ENCODE peak calls at places on chromosomes 13 and 19, in four cellular contexts. F is K562, R is HepG2, D is A549. E is an unnamed sample.

GRCh38 chr19:2320939-2321338 is 7.4 kb downstream of the LSM7 start:
- DNase-seq in F (no peak), R (no peak), D (no peak), E (no peak)

GRCh38 chr19:41323023-41323422 is 13.1 kb downstream of the CCDC97 start:
- DNase-seq in F (no peak), R (no peak), D (no peak), E (no peak)

GRCh38 chr13:34967851-34968562 is 25.9 kb downstream of the NBEA start:
- DNase-seq in F (no peak), R (no peak), D (no peak), E (no peak)

GRCh38 chr19:35105411-35106290 is 10.0 kb upstream of the FXYD3 start:
- DNase-seq in F (peak), R (no peak), D (no peak), E (no peak)

GRCh38 chr13:99256709-99257108 is 1.5 kb downstream of the GPR18 start:
- DNase-seq in F (no peak), R (no peak), D (no peak), E (no peak)

GRCh38 chr13:99217461-99218101 is 16.9 kb downstream of the UBAC2 start:
- DNase-seq in F (no peak), R (no peak), D (no peak), E (no peak)

GRCh38 chr13:107832521-107833095 is 382.7 kb downstream of the LIG4 start:
- DNase-seq in F (no peak), R (no peak), D (no peak), E (no peak)

GRCh38 chr13:93224545-93224944 is 2.1 kb upstream of the GPC6 start:
- DNase-seq in F (no peak), R (peak), D (no peak), E (peak)

GRCh38 chr13:95246292-95247082 is 54.8 kb downstream of the ABCC4 start:
- DNase-seq in F (no peak), R (no peak), D (no peak), E (no peak)

GRCh38 chr13:94431569-94431968 is 47.9 kb downstream of the DCT start:
- DNase-seq in F (no peak), R (no peak), D (no peak), E (no peak)

GRCh38 chr13:46858776-46859175 is 38.1 kb downstream of the HTR2A start:
- DNase-seq in F (no peak), R (no peak), D (no peak), E (no peak)

GRCh38 chr13:104143760-104144406 is 1077.7 kb upstream of the SLC10A2 start:
- DNase-seq in F (no peak), R (no peak), D (no peak), E (peak)

GRCh38 chr13:99654076-99654475 is 152.8 kb downstream of the TM9SF2 start:
- DNase-seq in F (no peak), R (no peak), D (no peak), E (no peak)

GRCh38 chr13:43815204-43815603 is 28.4 kb upstream of the ENOX1 start:
- DNase-seq in F (no peak), R (no peak), D (no peak), E (no peak)

GRCh38 chr13:29140277-29140676 is 320.1 kb downstream of the MTUS2 start:
- DNase-seq in F (no peak), R (no peak), D (no peak), E (no peak)

GRCh38 chr13:47794963-47795362 is 206.1 kb downstream of the SUCLA2 start:
- DNase-seq in F (no peak), R (peak), D (peak), E (no peak)

GRCh38 chr19:29120471-29120870 is 92.5 kb downstream of the UQCRFS1 start:
- DNase-seq in F (no peak), R (no peak), D (no peak), E (no peak)

GRCh38 chr19:18804643-18805042 is 13.5 kb upstream of the COMP start:
- DNase-seq in F (no peak), R (no peak), D (no peak), E (no peak)

GRCh38 chr19:18803550-18804138 is 12.5 kb upstream of the COMP start:
- DNase-seq in F (no peak), R (no peak), D (no peak), E (no peak)

GRCh38 chr19:18809149-18809978 is 18.3 kb upstream of the COMP start:
- DNase-seq in F (no peak), R (no peak), D (no peak), E (no peak)

GRCh38 chr19:18804139-18804601 is 13.1 kb upstream of the COMP start:
- DNase-seq in F (no peak), R (no peak), D (no peak), E (no peak)

DNA sequence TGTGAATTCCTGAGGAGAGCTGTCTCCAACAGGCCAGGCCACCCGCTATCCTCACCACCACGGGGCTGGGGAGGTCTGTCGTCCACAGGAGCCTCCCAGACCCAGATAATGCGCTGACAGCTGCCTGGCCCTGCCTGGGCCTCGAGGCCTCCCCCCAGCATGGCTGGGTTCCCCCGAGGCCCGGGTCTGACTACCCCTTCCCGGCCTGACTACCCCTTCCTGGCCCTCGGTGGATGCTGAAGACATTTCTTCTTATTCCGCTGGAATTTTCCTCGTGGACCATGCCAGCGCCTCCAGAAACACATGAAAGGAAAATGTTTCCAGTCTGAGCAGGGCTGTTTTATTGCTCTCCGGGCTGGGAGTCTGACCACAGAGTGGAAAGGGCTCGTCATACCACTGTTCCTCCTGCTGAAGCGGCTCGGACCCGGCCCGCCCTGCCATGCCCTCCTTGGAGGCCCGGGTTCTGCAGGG is 16.8 kb upstream of the COMP start:
- DNase-seq in F (no peak), R (no peak), D (no peak), E (no peak)
- TF ChIP-seq NR3C1 in F (no peak), R (no peak), D (no peak), E (no peak)

GRCh38 chr13:65600702-65601101 is 1629.4 kb downstream of the PCDH9 start:
- DNase-seq in F (no peak), R (no peak), D (no peak), E (no peak)
- TF ChIP-seq NR3C1 in F (no peak), R (no peak), D (no peak), E (no peak)

GRCh38 chr13:23683084-23683483 is 112.9 kb downstream of the TNFRSF19 start:
- DNase-seq in F (no peak), R (no peak), D (no peak), E (no peak)

GRCh38 chr13:23681253-23681652 is 111.0 kb downstream of the TNFRSF19 start:
- DNase-seq in F (no peak), R (no peak), D (no peak), E (no peak)

GRCh38 chr13:23678768-23679167 is 108.6 kb downstream of the TNFRSF19 start:
- DNase-seq in F (no peak), R (peak), D (no peak), E (no peak)

GRCh38 chr13:23680836-23681235 is 110.6 kb downstream of the TNFRSF19 start:
- DNase-seq in F (no peak), R (no peak), D (no peak), E (no peak)

GRCh38 chr13:23679214-23679613 is 109.0 kb downstream of the TNFRSF19 start:
- DNase-seq in F (no peak), R (no peak), D (no peak), E (no peak)
- TF ChIP-seq NR3C1 in F (no peak), R (no peak), D (no peak), E (no peak)

GRCh38 chr19:54481326-54481930 is 8.3 kb upstream of the CDC42EP5 start:
- DNase-seq in F (peak), R (peak), D (no peak), E (peak)
- TF ChIP-seq NR3C1 in F (no peak), R (no peak), D (no peak), E (no peak)